ENCODE peak calls at places on chromosomes 4 and X, in seven cellular contexts. X is GM23248, B is heart left ventricle, O is left lung, Q is prostate gland, G is SK-N-SH, T is fibroblast of mammary gland. M is an unnamed sample.

GRCh38 chrX:55135171-55135570 is 46.4 kb downstream of the PAGE2 start:
- DNase-seq in T (peak), G (peak), X (peak), B (peak), O (no peak), Q (peak), M (peak)

GRCh38 chr4:99633772-99634171 is 23.9 kb downstream of the C4orf54 start:
- DNase-seq in B (no peak), T (peak), O (no peak), Q (no peak), X (no peak), G (no peak), M (no peak)

GRCh38 chrX:115214151-115214550 is 19.7 kb downstream of the LRCH2 start:
- DNase-seq in O (no peak), X (no peak), Q (no peak), B (no peak), T (no peak), G (no peak), M (no peak)

GRCh38 chr4:42878868-42879267 is 13.6 kb upstream of the GRXCR1 start:
- DNase-seq in Q (no peak), X (no peak), O (no peak), B (no peak), G (no peak), T (no peak), M (no peak)

GRCh38 chr4:168769416-168769815 is 240.6 kb downstream of the CBR4 start:
- DNase-seq in O (no peak), T (peak), X (peak), G (no peak), Q (no peak), B (no peak), M (no peak)

GRCh38 chrX:24963823-24964222 is 51.9 kb downstream of the ARX start:
- DNase-seq in T (no peak), G (no peak), Q (no peak), B (no peak), O (no peak), X (no peak), M (peak)

GRCh38 chr4:83490876-83491450 is 6.1 kb upstream of the ABRAXAS1 start:
- DNase-seq in G (peak), T (peak), Q (no peak), X (peak), B (no peak), O (no peak), M (peak)

GRCh38 chr4:73917081-73917501 is 47.9 kb downstream of the CXCL1 start:
- DNase-seq in O (no peak), G (no peak), B (no peak), X (peak), Q (no peak), T (peak), M (no peak)

GRCh38 chrX:122625821-122626220 is 558.3 kb upstream of the GRIA3 start:
- DNase-seq in Q (no peak), X (peak), O (no peak), B (no peak), T (peak), G (no peak), M (no peak)

DNA sequence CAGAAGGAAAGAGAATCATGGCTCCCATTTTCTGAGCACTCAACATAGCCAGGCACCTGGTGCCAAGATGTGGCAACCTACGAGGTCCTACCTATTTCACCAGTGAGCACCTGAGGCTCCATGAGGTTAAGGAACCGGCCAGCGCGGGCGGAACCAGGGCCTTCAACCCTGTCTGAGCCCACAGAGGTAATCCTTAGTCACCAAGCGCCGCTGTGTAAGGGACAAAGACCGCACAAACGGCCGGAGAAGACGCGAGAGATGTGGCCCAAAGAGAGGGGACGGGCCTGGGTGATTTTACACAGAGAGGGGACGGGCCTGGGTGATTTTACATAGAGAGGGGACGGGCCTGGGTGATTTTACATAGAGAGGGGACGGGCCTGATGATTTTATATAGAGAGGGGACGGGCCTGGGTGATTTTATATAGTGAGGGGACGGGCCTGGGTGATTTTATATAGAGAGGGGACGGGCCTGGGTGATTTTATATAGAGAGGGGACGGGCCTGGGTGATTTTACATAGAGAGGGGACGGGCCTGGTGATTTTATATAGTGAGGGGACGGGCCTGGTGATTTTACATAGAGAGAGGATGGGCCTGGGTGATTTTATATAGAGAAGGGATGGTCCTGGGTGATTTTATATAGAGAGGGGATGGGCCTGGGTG is 114.2 kb downstream of the SMIM20 start:
- DNase-seq in G (no peak), B (no peak), T (no peak), O (no peak), Q (no peak), X (no peak), M (no peak)
- H3K4me3 ChIP-seq in G (no peak), B (no peak), T (no peak), O (no peak), Q (no peak), X (no peak), M (no peak)

GRCh38 chrX:47579537-47579936 is 2.7 kb upstream of the TIMP1 start:
- DNase-seq in G (no peak), O (peak), T (peak), X (peak), B (no peak), Q (no peak), M (no peak)

GRCh38 chrX:47584714-47585113 is 2.5 kb downstream of the TIMP1 start:
- DNase-seq in O (no peak), Q (no peak), X (no peak), G (no peak), B (no peak), T (peak), M (no peak)

GRCh38 chrX:47585273-47585672 is 3.0 kb downstream of the TIMP1 start:
- DNase-seq in O (no peak), X (no peak), G (no peak), B (no peak), T (no peak), Q (no peak), M (no peak)

GRCh38 chrX:47583240-47583861 is 1.1 kb downstream of the TIMP1 start:
- DNase-seq in T (no peak), G (no peak), B (no peak), O (no peak), X (no peak), Q (no peak), M (no peak)

DNA sequence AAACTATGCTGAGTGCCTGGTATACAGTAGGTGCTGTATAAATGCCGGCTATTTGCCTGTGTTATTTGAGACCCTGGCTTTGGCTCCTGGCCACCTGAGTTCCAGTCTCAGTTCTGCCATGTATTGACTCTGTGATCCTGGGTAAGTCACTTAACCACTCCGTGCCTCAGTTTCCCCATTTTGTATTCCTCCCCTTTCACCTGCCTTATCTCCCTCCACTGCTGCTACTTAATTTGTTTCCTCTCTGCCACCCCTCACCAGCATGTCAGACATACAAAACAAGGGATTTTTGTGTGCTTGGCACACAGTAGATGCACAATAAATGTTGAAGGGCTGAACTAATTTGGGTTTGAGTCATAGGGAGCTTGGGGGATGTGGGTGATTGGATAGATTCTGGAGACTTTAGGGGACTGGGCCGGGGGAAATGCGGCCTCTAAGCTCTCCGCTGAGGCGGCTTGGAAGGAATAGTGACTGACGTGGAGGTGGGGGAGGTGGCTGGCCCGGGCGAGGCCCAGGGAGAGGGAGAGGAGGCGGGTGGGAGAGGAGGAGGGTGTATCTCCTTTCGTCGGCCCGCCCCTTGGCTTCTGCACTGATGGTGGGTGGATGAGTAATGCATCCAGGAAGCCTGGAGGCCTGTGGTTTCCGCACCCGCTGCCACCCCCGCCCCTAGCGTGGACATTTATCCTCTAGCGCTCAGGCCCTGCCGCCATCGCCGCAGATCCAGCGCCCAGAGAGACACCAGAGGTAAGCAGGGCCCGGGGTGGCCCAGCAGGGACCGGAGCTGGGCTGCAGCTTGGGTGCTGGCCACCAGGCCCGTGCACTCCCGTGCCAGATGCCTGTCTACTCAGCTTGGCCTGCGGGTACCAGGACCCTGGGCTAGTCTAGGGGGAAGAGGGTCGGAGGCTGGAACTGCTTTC is at the start of gene TIMP1:
- DNase-seq in T (peak), B (peak), X (peak), G (peak), Q (peak), O (peak), M (peak)
- H3K4me3 ChIP-seq in T (peak), B (peak), X (peak), G (peak), Q (peak), O (peak), M (peak)

DNA sequence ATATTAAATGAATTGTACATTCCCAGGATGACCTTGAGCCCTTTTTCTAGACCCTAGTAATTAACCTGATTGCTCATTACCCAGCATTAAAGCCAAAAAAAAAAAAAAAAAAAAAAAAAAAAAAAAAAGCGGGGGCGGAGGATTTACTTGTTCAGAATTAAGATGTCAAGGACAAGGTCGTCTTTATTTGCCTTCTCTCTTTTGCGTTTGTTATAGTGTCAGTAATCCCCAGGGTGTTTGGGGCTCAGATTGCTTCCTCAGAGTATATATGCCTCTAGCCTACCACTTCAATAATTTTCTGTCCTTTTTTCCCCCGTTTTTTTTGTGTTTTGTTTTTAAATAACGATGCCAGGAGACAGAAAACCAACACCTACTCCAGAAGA is 138.4 kb downstream of the AFF1 start:
- DNase-seq in B (no peak), O (no peak), G (no peak), Q (no peak), T (no peak), X (no peak), M (peak)
- H3K4me3 ChIP-seq in B (peak), O (no peak), G (no peak), Q (no peak), T (no peak), X (no peak), M (no peak)

GRCh38 chr4:95546866-95547707 is 1.7 kb downstream of the UNC5C start:
- DNase-seq in O (no peak), X (peak), T (no peak), B (no peak), G (peak), Q (no peak), M (no peak)
- H3K4me3 ChIP-seq in O (peak), X (no peak), T (no peak), B (peak), G (peak), Q (peak), M (no peak)

DNA sequence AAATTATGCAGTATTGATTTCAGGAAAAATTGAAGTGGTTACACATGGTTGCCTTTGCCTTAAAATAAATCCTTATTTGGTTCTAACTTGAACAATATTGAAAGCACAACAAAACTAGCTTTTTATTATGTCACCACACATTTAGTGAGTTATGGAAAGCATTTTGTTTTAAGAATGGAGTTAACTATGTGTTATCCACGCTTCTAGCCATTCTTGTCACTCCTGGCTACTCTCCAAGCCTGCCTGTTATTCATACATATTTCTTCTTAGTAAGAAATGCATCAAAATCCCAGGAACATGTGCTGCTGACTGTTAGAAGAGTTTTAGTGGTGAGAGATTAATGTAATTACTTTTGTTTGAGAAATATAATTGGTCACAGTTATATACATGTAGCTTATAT is 73.9 kb downstream of the FAT4 start:
- DNase-seq in X (peak), G (no peak), B (no peak), T (peak), Q (no peak), O (no peak), M (peak)
- H3K4me3 ChIP-seq in X (peak), G (no peak), B (no peak), T (no peak), Q (no peak), O (no peak), M (no peak)

GRCh38 chrX:40100141-40100536 is 2.4 kb upstream of the BCOR start:
- DNase-seq in O (no peak), B (no peak), G (peak), T (no peak), Q (peak), X (no peak), M (peak)
- H3K4me3 ChIP-seq in O (no peak), B (no peak), G (no peak), T (no peak), Q (no peak), X (no peak), M (peak)

DNA sequence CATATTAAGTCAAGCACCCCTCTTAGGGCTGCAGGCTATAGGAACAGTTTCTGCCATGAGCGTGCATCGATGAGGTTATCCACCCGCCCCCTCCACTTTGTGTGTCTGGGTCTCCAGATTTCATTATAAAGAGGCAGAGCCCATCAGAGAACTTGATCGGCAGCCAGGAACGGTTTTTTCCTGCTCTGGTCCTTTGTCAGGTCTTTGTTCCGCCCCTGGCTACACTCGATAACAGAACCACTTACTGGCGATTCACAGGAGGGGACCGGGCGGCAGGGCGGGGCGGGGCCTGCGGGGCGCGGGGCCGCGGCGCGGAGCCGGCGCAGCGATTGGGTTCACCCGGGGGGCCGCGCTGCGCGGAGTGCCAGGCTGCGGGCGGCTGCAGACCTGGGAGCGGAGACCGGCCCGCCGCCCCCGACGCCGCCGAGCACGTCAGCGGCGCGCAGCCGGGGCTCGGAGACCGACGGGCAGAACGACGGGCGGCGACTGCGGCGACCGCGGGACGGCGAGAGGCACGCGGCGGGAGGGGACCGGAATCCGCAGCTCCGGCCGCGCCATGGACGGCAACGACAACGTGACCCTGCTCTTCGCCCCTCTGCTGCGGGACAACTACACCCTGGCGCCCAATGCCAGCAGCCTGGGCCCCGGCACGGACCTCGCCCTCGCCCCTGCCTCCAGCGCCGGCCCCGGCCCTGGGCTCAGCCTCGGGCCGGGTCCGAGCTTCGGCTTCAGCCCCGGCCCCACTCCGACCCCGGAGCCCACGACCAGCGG is at the start of gene SLC10A4:
- DNase-seq in O (no peak), X (peak), Q (no peak), B (no peak), T (no peak), G (peak), M (peak)
- H3K4me3 ChIP-seq in O (peak), X (peak), Q (peak), B (peak), T (no peak), G (peak), M (peak)

GRCh38 chr4:186221624-186222023 is 5.7 kb upstream of the KLKB1 start:
- DNase-seq in B (no peak), O (no peak), Q (no peak), X (no peak), G (no peak), T (no peak), M (no peak)
- H3K4me3 ChIP-seq in B (no peak), O (no peak), Q (no peak), X (no peak), G (no peak), T (no peak), M (no peak)

GRCh38 chr4:1523907-1524636 is 117.8 kb upstream of the NKX1-1 start:
- DNase-seq in X (no peak), Q (no peak), B (peak), G (no peak), T (no peak), O (no peak), M (no peak)

GRCh38 chr4:1523506-1523905 is 117.3 kb upstream of the NKX1-1 start:
- DNase-seq in Q (no peak), O (no peak), G (no peak), X (no peak), T (no peak), B (no peak), M (no peak)

GRCh38 chr4:1521821-1522361 is 115.6 kb upstream of the NKX1-1 start:
- DNase-seq in Q (no peak), G (no peak), T (no peak), X (no peak), B (no peak), O (no peak), M (no peak)

GRCh38 chr4:1523033-1523432 is 116.8 kb upstream of the NKX1-1 start:
- DNase-seq in Q (no peak), T (no peak), B (peak), O (no peak), X (no peak), G (no peak), M (no peak)

GRCh38 chr4:1522606-1523005 is 116.4 kb upstream of the NKX1-1 start:
- DNase-seq in O (no peak), G (no peak), T (no peak), X (no peak), Q (no peak), B (no peak), M (no peak)
- H3K4me3 ChIP-seq in O (no peak), G (no peak), T (no peak), X (no peak), Q (no peak), B (no peak), M (no peak)

M was measured in HAP-1.